ENCODE peak calls at places on chromosomes 16 and 17, in five cellular contexts. One of them, this sample, is unnamed.
A peak's percentile ranks its signal among the peaks of the same experiment; 100 is the strongest.

GRCh38 chr17:79630821-79631639 is 20.2 kb upstream of the RBFOX3 start:
- DNase-seq in Peyer's patch: no peak
- DNase-seq in H54: no peak
- DNase-seq in uterus: peak; percentile 5
- DNase-seq in body of pancreas: no peak
- DNase-seq in this sample: no peak

GRCh38 chr17:72392056-72393010 is 271.5 kb downstream of the SOX9 start:
- DNase-seq in Peyer's patch: no peak
- DNase-seq in H54: no peak
- DNase-seq in uterus: no peak
- DNase-seq in body of pancreas: no peak
- DNase-seq in this sample: no peak

GRCh38 chr17:75271233-75271954 is 363 bp upstream of the MIF4GD start:
- DNase-seq in Peyer's patch: peak; percentile 84
- DNase-seq in H54: peak; percentile 93
- DNase-seq in uterus: peak; percentile 62
- DNase-seq in body of pancreas: peak; percentile 85
- DNase-seq in this sample: peak; percentile 94

GRCh38 chr16:1034230-1035065 is 38.1 kb upstream of the SSTR5 start:
- DNase-seq in Peyer's patch: no peak
- DNase-seq in H54: no peak
- DNase-seq in uterus: no peak
- DNase-seq in body of pancreas: no peak
- DNase-seq in this sample: no peak

GRCh38 chr16:24930440-24930839 is 84.7 kb downstream of the SLC5A11 start:
- DNase-seq in Peyer's patch: no peak
- DNase-seq in H54: no peak
- DNase-seq in uterus: no peak
- DNase-seq in body of pancreas: no peak
- DNase-seq in this sample: no peak

GRCh38 chr17:22507823-22508222 is 815.5 kb downstream of the KCNJ18 start:
- DNase-seq in Peyer's patch: no peak
- DNase-seq in H54: no peak
- DNase-seq in uterus: no peak
- DNase-seq in body of pancreas: no peak
- DNase-seq in this sample: no peak

GRCh38 chr17:38415250-38416194 is 12.7 kb upstream of the ARHGAP23 start:
- DNase-seq in Peyer's patch: no peak
- DNase-seq in H54: peak; percentile 74
- DNase-seq in uterus: no peak
- DNase-seq in body of pancreas: no peak
- DNase-seq in this sample: peak; percentile 80

GRCh38 chr17:19546289-19547065 is 12.8 kb downstream of the SLC47A1 start:
- DNase-seq in Peyer's patch: peak; percentile 31
- DNase-seq in H54: no peak
- DNase-seq in uterus: no peak
- DNase-seq in body of pancreas: peak; percentile 31
- DNase-seq in this sample: no peak

GRCh38 chr17:76005263-76006149 is 4.9 kb downstream of the CDK3 start:
- DNase-seq in Peyer's patch: peak; percentile 77
- DNase-seq in H54: peak; percentile 86
- DNase-seq in uterus: peak; percentile 82
- DNase-seq in body of pancreas: peak; percentile 86
- DNase-seq in this sample: peak; percentile 89

GRCh38 chr17:78341559-78342437 is 18.1 kb downstream of the SOCS3 start:
- DNase-seq in Peyer's patch: no peak
- DNase-seq in H54: peak; percentile 65
- DNase-seq in uterus: peak; percentile 77
- DNase-seq in body of pancreas: peak; percentile 85
- DNase-seq in this sample: peak; percentile 28

GRCh38 chr16:21646721-21647561 is 5.5 kb downstream of the IGSF6 start:
- DNase-seq in Peyer's patch: peak; percentile 89
- DNase-seq in H54: no peak
- DNase-seq in uterus: no peak
- DNase-seq in body of pancreas: no peak
- DNase-seq in this sample: no peak

GRCh38 chr16:56793504-56793903 is 63.6 kb downstream of the NUP93 start:
- DNase-seq in Peyer's patch: no peak
- DNase-seq in H54: no peak
- DNase-seq in uterus: no peak
- DNase-seq in body of pancreas: peak; percentile 16
- DNase-seq in this sample: peak; percentile 16

GRCh38 chr16:74100405-74101316 is 196.0 kb upstream of the PSMD7 start:
- DNase-seq in Peyer's patch: no peak
- DNase-seq in H54: no peak
- DNase-seq in uterus: no peak
- DNase-seq in body of pancreas: no peak
- DNase-seq in this sample: no peak

GRCh38 chr17:47994714-47995113 is 23.8 kb downstream of the CDK5RAP3 start:
- DNase-seq in Peyer's patch: no peak
- DNase-seq in H54: no peak
- DNase-seq in uterus: no peak
- DNase-seq in body of pancreas: no peak
- DNase-seq in this sample: no peak

GRCh38 chr17:65785109-65785508 is 223.7 kb upstream of the AXIN2 start:
- DNase-seq in Peyer's patch: no peak
- DNase-seq in H54: no peak
- DNase-seq in uterus: no peak
- DNase-seq in body of pancreas: no peak
- DNase-seq in this sample: no peak

GRCh38 chr16:69329369-69330285 is 761 bp downstream of the PDF start:
- DNase-seq in Peyer's patch: no peak
- DNase-seq in H54: peak; percentile 53
- DNase-seq in uterus: no peak
- DNase-seq in body of pancreas: peak; percentile 62
- DNase-seq in this sample: no peak

GRCh38 chr16:87780385-87780989 is 14.7 kb upstream of the KLHDC4 start:
- DNase-seq in Peyer's patch: peak; percentile 73
- DNase-seq in H54: no peak
- DNase-seq in uterus: no peak
- DNase-seq in body of pancreas: peak; percentile 11
- DNase-seq in this sample: no peak

GRCh38 chr16:81401035-81401950 is 43.3 kb upstream of the CMIP start:
- DNase-seq in Peyer's patch: no peak
- DNase-seq in H54: peak; percentile 88
- DNase-seq in uterus: peak; percentile 50
- DNase-seq in body of pancreas: no peak
- DNase-seq in this sample: no peak

GRCh38 chr16:59067207-59067606 is 333.1 kb upstream of the GOT2 start:
- DNase-seq in Peyer's patch: no peak
- DNase-seq in H54: no peak
- DNase-seq in uterus: no peak
- DNase-seq in body of pancreas: no peak
- DNase-seq in this sample: no peak

GRCh38 chr16:84791501-84791900 is 28.3 kb upstream of the CRISPLD2 start:
- DNase-seq in Peyer's patch: no peak
- DNase-seq in H54: no peak
- DNase-seq in uterus: no peak
- DNase-seq in body of pancreas: no peak
- DNase-seq in this sample: no peak

GRCh38 chr16:84800118-84800517 is 19.7 kb upstream of the CRISPLD2 start:
- DNase-seq in Peyer's patch: no peak
- DNase-seq in H54: no peak
- DNase-seq in uterus: no peak
- DNase-seq in body of pancreas: no peak
- DNase-seq in this sample: no peak

GRCh38 chr16:84794626-84795025 is 25.2 kb upstream of the CRISPLD2 start:
- DNase-seq in Peyer's patch: no peak
- DNase-seq in H54: no peak
- DNase-seq in uterus: no peak
- DNase-seq in body of pancreas: no peak
- DNase-seq in this sample: no peak

GRCh38 chr16:84791088-84791487 is 28.7 kb upstream of the CRISPLD2 start:
- DNase-seq in Peyer's patch: no peak
- DNase-seq in H54: no peak
- DNase-seq in uterus: no peak
- DNase-seq in body of pancreas: no peak
- DNase-seq in this sample: no peak

GRCh38 chr16:84795338-84796053 is 24.3 kb upstream of the CRISPLD2 start:
- DNase-seq in Peyer's patch: no peak
- DNase-seq in H54: peak; percentile 85
- DNase-seq in uterus: peak; percentile 94
- DNase-seq in body of pancreas: peak; percentile 45
- DNase-seq in this sample: no peak
- TF ChIP-seq POLR2A in Peyer's patch: no peak
- TF ChIP-seq POLR2A in H54: no peak
- TF ChIP-seq POLR2A in uterus: no peak
- TF ChIP-seq POLR2A in body of pancreas: no peak
- TF ChIP-seq POLR2A in this sample: no peak

GRCh38 chr17:50765454-50766221 is 1.7 kb downstream of the ANKRD40CL start:
- DNase-seq in Peyer's patch: no peak
- DNase-seq in H54: no peak
- DNase-seq in uterus: no peak
- DNase-seq in body of pancreas: no peak
- DNase-seq in this sample: no peak

GRCh38 chr17:50767446-50767845 is at the start of gene ANKRD40CL:
- DNase-seq in Peyer's patch: no peak
- DNase-seq in H54: no peak
- DNase-seq in uterus: no peak
- DNase-seq in body of pancreas: no peak
- DNase-seq in this sample: no peak

GRCh38 chr17:50764860-50765259 is 2.5 kb downstream of the ANKRD40CL start:
- DNase-seq in Peyer's patch: no peak
- DNase-seq in H54: no peak
- DNase-seq in uterus: no peak
- DNase-seq in body of pancreas: no peak
- DNase-seq in this sample: no peak

GRCh38 chr17:50767030-50767429 is 288 bp downstream of the ANKRD40CL start:
- DNase-seq in Peyer's patch: no peak
- DNase-seq in H54: no peak
- DNase-seq in uterus: no peak
- DNase-seq in body of pancreas: no peak
- DNase-seq in this sample: no peak

DNA sequence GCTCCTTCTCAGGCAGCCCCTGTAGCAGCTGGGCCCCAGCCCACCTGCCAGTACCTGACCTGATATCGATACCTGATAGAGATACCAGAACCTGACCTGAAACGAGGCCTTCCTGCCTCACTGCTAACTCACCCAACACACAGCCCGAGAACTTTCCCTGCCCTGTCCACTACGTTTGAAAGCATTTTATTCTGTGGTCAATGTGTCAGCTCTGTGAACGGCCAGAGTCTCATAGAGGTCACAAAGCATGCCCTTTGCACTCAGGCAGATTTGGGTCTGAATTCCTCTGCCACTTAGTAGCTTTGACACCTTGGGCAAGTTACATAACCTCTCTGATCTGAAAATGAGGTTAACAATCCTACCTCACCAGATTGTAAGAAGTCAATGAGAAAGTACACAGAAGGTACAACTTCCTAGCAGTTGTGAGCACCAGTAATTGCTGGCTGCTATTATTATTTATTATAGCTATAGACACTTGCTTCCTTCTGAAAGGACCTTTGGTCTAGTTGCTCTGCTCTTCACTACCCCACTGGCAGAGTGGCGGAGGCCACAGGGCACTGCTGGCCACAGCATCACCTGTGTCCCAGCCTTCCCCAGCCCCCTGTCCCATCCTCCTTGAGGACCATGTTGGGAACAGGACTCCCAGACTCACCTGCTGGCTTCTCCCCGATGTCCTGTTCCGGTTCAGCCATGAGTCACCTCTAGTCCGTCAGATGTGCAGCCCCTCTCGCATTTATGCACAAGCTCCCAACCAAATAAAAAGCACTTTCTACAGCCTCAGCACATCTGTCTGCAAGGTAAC is 895 bp downstream of the ANKRD40CL start:
- DNase-seq in Peyer's patch: no peak
- DNase-seq in H54: no peak
- DNase-seq in uterus: no peak
- DNase-seq in body of pancreas: no peak
- DNase-seq in this sample: no peak
- TF ChIP-seq POLR2A in Peyer's patch: peak; percentile 89
- TF ChIP-seq POLR2A in H54: no peak
- TF ChIP-seq POLR2A in uterus: no peak
- TF ChIP-seq POLR2A in body of pancreas: no peak
- TF ChIP-seq POLR2A in this sample: no peak

DNA sequence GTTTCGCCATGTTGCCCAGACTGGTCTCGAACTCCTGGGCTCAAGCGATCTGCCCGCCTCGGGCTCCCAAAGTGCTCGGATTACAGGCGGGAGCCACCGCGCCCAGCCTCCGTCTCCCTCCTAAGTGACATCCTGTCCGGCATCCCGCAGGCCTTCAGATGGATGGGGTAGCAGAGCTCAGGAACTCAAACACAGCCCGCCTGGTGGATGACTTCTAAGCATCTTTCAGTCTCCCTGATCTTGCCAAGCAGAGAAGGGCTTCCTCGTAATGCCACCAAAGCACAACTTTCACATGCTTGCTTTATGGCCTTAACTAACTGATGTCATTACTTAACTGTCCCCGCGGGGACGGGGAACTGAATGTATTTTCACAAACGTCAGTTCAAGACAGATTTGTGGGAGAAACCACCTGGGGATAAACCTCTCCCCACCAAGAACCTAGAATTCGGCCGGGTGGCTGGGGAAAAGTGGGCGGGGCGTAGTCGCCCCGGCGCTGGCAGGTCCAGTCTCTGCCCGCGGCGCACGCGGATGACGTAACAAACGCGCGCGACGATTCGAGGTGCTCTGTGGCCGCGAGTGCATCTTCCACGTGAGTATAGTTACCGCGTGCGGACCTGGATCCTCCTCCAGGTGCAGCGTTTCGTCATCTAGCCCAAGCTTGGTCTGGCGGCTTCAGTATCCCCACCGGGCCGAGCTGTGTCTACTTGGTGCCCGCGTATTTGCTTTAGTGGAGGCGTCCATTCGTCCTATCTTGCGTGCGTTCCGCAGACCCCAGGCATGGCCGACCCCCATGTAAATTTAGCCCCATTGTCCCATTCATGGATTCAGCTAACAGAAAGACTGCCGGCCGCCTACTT is at the start of gene PFAS:
- DNase-seq in Peyer's patch: peak; percentile 98
- DNase-seq in H54: peak; percentile 89
- DNase-seq in uterus: peak; percentile 94
- DNase-seq in body of pancreas: peak; percentile 97
- DNase-seq in this sample: peak; percentile 98
- TF ChIP-seq POLR2A in Peyer's patch: no peak
- TF ChIP-seq POLR2A in H54: peak; percentile 74
- TF ChIP-seq POLR2A in uterus: peak; percentile 70
- TF ChIP-seq POLR2A in body of pancreas: peak; percentile 16
- TF ChIP-seq POLR2A in this sample: peak; percentile 85

DNA sequence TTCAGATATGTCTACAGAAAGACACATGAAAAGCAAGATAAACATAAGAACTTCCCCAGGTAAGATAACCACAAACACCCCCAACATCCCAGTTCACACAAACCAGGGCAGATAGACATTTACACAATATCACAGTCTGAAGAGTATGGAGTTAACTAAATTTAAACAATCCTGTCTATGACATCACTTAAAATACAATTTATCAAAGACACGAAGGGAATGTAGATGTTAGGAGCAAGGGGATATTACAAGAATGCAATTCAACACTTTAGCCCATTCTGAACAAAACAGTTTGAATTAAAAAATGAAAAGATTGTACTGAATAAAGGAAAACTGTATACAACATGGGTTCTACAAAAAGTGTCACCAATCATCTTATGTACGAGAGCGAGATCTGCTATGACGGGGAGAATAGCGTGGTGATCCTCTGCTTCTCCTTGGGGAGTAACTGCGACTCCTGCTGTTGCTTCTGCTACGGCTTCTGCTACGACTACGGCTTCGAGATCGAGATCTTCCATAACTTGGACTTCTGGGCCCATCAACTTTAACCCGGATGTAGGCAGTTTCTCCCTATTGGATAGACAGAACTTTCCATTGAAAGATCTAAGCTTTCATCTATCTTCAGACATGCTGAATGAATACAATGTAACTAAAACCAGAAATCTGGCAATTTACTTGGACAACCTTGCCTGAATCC is 1.9 kb downstream of the SRSF1 start:
- DNase-seq in Peyer's patch: no peak
- DNase-seq in H54: no peak
- DNase-seq in uterus: no peak
- DNase-seq in body of pancreas: no peak
- DNase-seq in this sample: peak; percentile 31
- TF ChIP-seq POLR2A in Peyer's patch: no peak
- TF ChIP-seq POLR2A in H54: no peak
- TF ChIP-seq POLR2A in uterus: no peak
- TF ChIP-seq POLR2A in body of pancreas: no peak
- TF ChIP-seq POLR2A in this sample: peak; percentile 24

This sample was measured in erythroblast.